ENCODE peak calls at places on chromosome 2, in ten cellular contexts. L is BE2C; G is AG04450; B is hippocampal formation; Y is effector memory CD4-positive, alpha-beta T cell; T is glutamatergic neuron; V is COR-L47; S is fibroblast of the conjunctiva; F is AG09319; J is ureter. H is an unnamed sample.

GRCh38 chr2:76985387-76986136 is 536.6 kb downstream of the LRRTM4 start:
- DNase-seq in L (no peak), G (no peak), B (no peak), Y (no peak), T (no peak), V (no peak), S (no peak), F (no peak), J (no peak), H (no peak)

GRCh38 chr2:102841107-102841840 is 79.4 kb downstream of the TMEM182 start:
- DNase-seq in L (peak; percentile 44), G (peak; percentile 1), B (peak; percentile 51), Y (no peak), T (peak; percentile 77), V (peak; percentile 37), S (peak; percentile 12), F (no peak), J (peak; percentile 45), H (peak; percentile 59)

GRCh38 chr2:151247432-151247831 is 14.2 kb downstream of the RBM43 start:
- DNase-seq in L (no peak), G (no peak), B (no peak), Y (no peak), T (no peak), V (no peak), S (no peak), F (no peak), J (no peak), H (no peak)

GRCh38 chr2:113876503-113877387 is 13.1 kb upstream of the ACTR3 start:
- DNase-seq in L (peak; percentile 24), G (no peak), B (no peak), Y (peak; percentile 6), T (no peak), V (peak; percentile 96), S (no peak), F (no peak), J (peak; percentile 82), H (peak; percentile 41)

GRCh38 chr2:54455584-54456525 is at the start of gene SPTBN1:
- DNase-seq in L (peak; percentile 86), G (peak; percentile 79), B (peak; percentile 92), Y (no peak), T (peak; percentile 97), V (peak; percentile 84), S (peak; percentile 84), F (peak; percentile 85), J (peak; percentile 85), H (peak; percentile 96)

GRCh38 chr2:84815146-84815545 is 65.7 kb downstream of the TRABD2A start:
- DNase-seq in L (no peak), G (peak; percentile 29), B (no peak), Y (no peak), T (no peak), V (no peak), S (no peak), F (no peak), J (no peak), H (no peak)

GRCh38 chr2:225120175-225120574 is 77.9 kb upstream of the DOCK10 start:
- DNase-seq in L (peak; percentile 7), G (no peak), B (no peak), Y (no peak), T (no peak), V (peak; percentile 62), S (no peak), F (no peak), J (no peak), H (no peak)

GRCh38 chr2:134461511-134461910 is 207.6 kb downstream of the MGAT5 start:
- DNase-seq in L (no peak), G (no peak), B (no peak), Y (no peak), T (no peak), V (no peak), S (no peak), F (no peak), J (no peak), H (no peak)

GRCh38 chr2:217433522-217433921 is 569.3 kb downstream of the TNS1 start:
- DNase-seq in L (peak; percentile 14), G (no peak), B (no peak), Y (no peak), T (no peak), V (no peak), S (no peak), F (no peak), J (no peak), H (peak; percentile 71)

GRCh38 chr2:72933646-72934151 is 16.4 kb downstream of the EMX1 start:
- DNase-seq in L (no peak), G (no peak), B (no peak), Y (no peak), T (no peak), V (no peak), S (no peak), F (no peak), J (no peak), H (no peak)

GRCh38 chr2:7660816-7661215 is 743.6 kb downstream of the RNF144A start:
- DNase-seq in L (no peak), G (no peak), B (no peak), Y (no peak), T (no peak), V (no peak), S (no peak), F (no peak), J (no peak), H (no peak)